ENCODE peak calls at places on chromosomes 13 and 19, in eight cellular contexts. One of them, this sample, is unnamed.

GRCh38 chr13:49821216-49821820 is 28.8 kb upstream of the KPNA3 start:
- DNase-seq in left ventricle myocardium inferior: no peak
- DNase-seq in psoas muscle: no peak
- DNase-seq in MM.1S: no peak
- DNase-seq in transverse colon: no peak
- DNase-seq in H9: no peak
- DNase-seq in astrocyte: no peak
- DNase-seq in right lobe of liver: no peak
- DNase-seq in this sample: no peak

GRCh38 chr13:73040968-73041580 is 17.7 kb upstream of the KLF5 start:
- DNase-seq in left ventricle myocardium inferior: no peak
- DNase-seq in psoas muscle: no peak
- DNase-seq in MM.1S: no peak
- DNase-seq in transverse colon: peak; percentile 63
- DNase-seq in H9: no peak
- DNase-seq in astrocyte: no peak
- DNase-seq in right lobe of liver: no peak
- DNase-seq in this sample: no peak

GRCh38 chr13:38804536-38804935 is 117.7 kb downstream of the FREM2 start:
- DNase-seq in left ventricle myocardium inferior: no peak
- DNase-seq in psoas muscle: no peak
- DNase-seq in MM.1S: no peak
- DNase-seq in transverse colon: no peak
- DNase-seq in H9: no peak
- DNase-seq in astrocyte: peak; percentile 66
- DNase-seq in right lobe of liver: no peak
- DNase-seq in this sample: no peak

GRCh38 chr13:24043590-24044350 is 116.8 kb upstream of the SPATA13 start:
- DNase-seq in left ventricle myocardium inferior: no peak
- DNase-seq in psoas muscle: no peak
- DNase-seq in MM.1S: no peak
- DNase-seq in transverse colon: no peak
- DNase-seq in H9: no peak
- DNase-seq in astrocyte: no peak
- DNase-seq in right lobe of liver: no peak
- DNase-seq in this sample: no peak

GRCh38 chr19:54439174-54439851 is 9.7 kb upstream of the LENG8 start:
- DNase-seq in left ventricle myocardium inferior: no peak
- DNase-seq in psoas muscle: no peak
- DNase-seq in MM.1S: no peak
- DNase-seq in transverse colon: no peak
- DNase-seq in H9: peak; percentile 83
- DNase-seq in astrocyte: no peak
- DNase-seq in right lobe of liver: no peak
- DNase-seq in this sample: peak; percentile 98

GRCh38 chr13:110801044-110801443 is 87.5 kb downstream of the ING1 start:
- DNase-seq in left ventricle myocardium inferior: no peak
- DNase-seq in psoas muscle: no peak
- DNase-seq in MM.1S: no peak
- DNase-seq in transverse colon: no peak
- DNase-seq in H9: no peak
- DNase-seq in astrocyte: no peak
- DNase-seq in right lobe of liver: no peak
- DNase-seq in this sample: no peak

GRCh38 chr13:90185734-90186133 is 1161.8 kb upstream of the MIR17HG start:
- DNase-seq in left ventricle myocardium inferior: no peak
- DNase-seq in psoas muscle: no peak
- DNase-seq in MM.1S: no peak
- DNase-seq in transverse colon: no peak
- DNase-seq in H9: no peak
- DNase-seq in astrocyte: no peak
- DNase-seq in right lobe of liver: no peak
- DNase-seq in this sample: no peak

GRCh38 chr19:7480222-7480974 is 8.4 kb downstream of the PEX11G start:
- DNase-seq in left ventricle myocardium inferior: no peak
- DNase-seq in psoas muscle: no peak
- DNase-seq in MM.1S: no peak
- DNase-seq in transverse colon: no peak
- DNase-seq in H9: no peak
- DNase-seq in astrocyte: no peak
- DNase-seq in right lobe of liver: no peak
- DNase-seq in this sample: no peak

GRCh38 chr19:6272411-6272791 is 7.4 kb downstream of the MLLT1 start:
- DNase-seq in left ventricle myocardium inferior: no peak
- DNase-seq in psoas muscle: no peak
- DNase-seq in MM.1S: no peak
- DNase-seq in transverse colon: no peak
- DNase-seq in H9: no peak
- DNase-seq in astrocyte: no peak
- DNase-seq in right lobe of liver: no peak
- DNase-seq in this sample: no peak

GRCh38 chr19:20325151-20325550 is 158.1 kb downstream of the ZNF486 start:
- DNase-seq in left ventricle myocardium inferior: no peak
- DNase-seq in psoas muscle: no peak
- DNase-seq in MM.1S: no peak
- DNase-seq in transverse colon: no peak
- DNase-seq in H9: no peak
- DNase-seq in astrocyte: no peak
- DNase-seq in right lobe of liver: no peak
- DNase-seq in this sample: no peak

GRCh38 chr13:90055760-90056159 is 1291.7 kb upstream of the MIR17HG start:
- DNase-seq in left ventricle myocardium inferior: no peak
- DNase-seq in psoas muscle: no peak
- DNase-seq in MM.1S: no peak
- DNase-seq in transverse colon: no peak
- DNase-seq in H9: no peak
- DNase-seq in astrocyte: no peak
- DNase-seq in right lobe of liver: no peak
- DNase-seq in this sample: no peak

GRCh38 chr13:30441304-30441703 is 19.0 kb downstream of the UBE2L5 start:
- DNase-seq in left ventricle myocardium inferior: no peak
- DNase-seq in psoas muscle: no peak
- DNase-seq in MM.1S: no peak
- DNase-seq in transverse colon: no peak
- DNase-seq in H9: no peak
- DNase-seq in astrocyte: peak; percentile 28
- DNase-seq in right lobe of liver: no peak
- DNase-seq in this sample: no peak

GRCh38 chr13:110807546-110807945 is 94.0 kb downstream of the ING1 start:
- DNase-seq in left ventricle myocardium inferior: no peak
- DNase-seq in psoas muscle: no peak
- DNase-seq in MM.1S: no peak
- DNase-seq in transverse colon: no peak
- DNase-seq in H9: no peak
- DNase-seq in astrocyte: no peak
- DNase-seq in right lobe of liver: no peak
- DNase-seq in this sample: no peak

GRCh38 chr19:30357580-30357954 is 14.6 kb upstream of the ZNF536 start:
- DNase-seq in left ventricle myocardium inferior: no peak
- DNase-seq in psoas muscle: no peak
- DNase-seq in MM.1S: no peak
- DNase-seq in transverse colon: no peak
- DNase-seq in H9: no peak
- DNase-seq in astrocyte: no peak
- DNase-seq in right lobe of liver: peak; percentile 14
- DNase-seq in this sample: no peak
- H3K4me1 ChIP-seq in left ventricle myocardium inferior: no peaks in the 10 kb centered on the region
- H3K4me1 ChIP-seq in psoas muscle: no peaks in the 10 kb centered on the region
- H3K4me1 ChIP-seq in MM.1S: no peaks in the 10 kb centered on the region
- H3K4me1 ChIP-seq in transverse colon: no peaks in the 10 kb centered on the region
- H3K4me1 ChIP-seq in H9: peaks cover 4% of the 10 kb centered on the region
- H3K4me1 ChIP-seq in astrocyte: no peaks in the 10 kb centered on the region
- H3K4me1 ChIP-seq in right lobe of liver: no peaks in the 10 kb centered on the region
- H3K4me1 ChIP-seq in this sample: no peaks in the 10 kb centered on the region

GRCh38 chr19:13841339-13842293 is 35.3 kb upstream of the NANOS3 start:
- DNase-seq in left ventricle myocardium inferior: no peak
- DNase-seq in psoas muscle: peak; percentile 91
- DNase-seq in MM.1S: peak; percentile 22
- DNase-seq in transverse colon: peak; percentile 84
- DNase-seq in H9: peak; percentile 32
- DNase-seq in astrocyte: no peak
- DNase-seq in right lobe of liver: peak; percentile 58
- DNase-seq in this sample: peak; percentile 55

GRCh38 chr19:13843104-13843921 is 33.6 kb upstream of the NANOS3 start:
- DNase-seq in left ventricle myocardium inferior: peak; percentile 56
- DNase-seq in psoas muscle: peak; percentile 69
- DNase-seq in MM.1S: no peak
- DNase-seq in transverse colon: peak; percentile 75
- DNase-seq in H9: peak; percentile 74
- DNase-seq in astrocyte: no peak
- DNase-seq in right lobe of liver: peak; percentile 54
- DNase-seq in this sample: peak; percentile 57

GRCh38 chr19:13846533-13847032 is 30.4 kb upstream of the NANOS3 start:
- DNase-seq in left ventricle myocardium inferior: peak; percentile 86
- DNase-seq in psoas muscle: peak; percentile 90
- DNase-seq in MM.1S: peak; percentile 91
- DNase-seq in transverse colon: peak; percentile 93
- DNase-seq in H9: peak; percentile 95
- DNase-seq in astrocyte: peak; percentile 91
- DNase-seq in right lobe of liver: peak; percentile 72
- DNase-seq in this sample: peak; percentile 89

GRCh38 chr19:13842294-13843103 is 34.4 kb upstream of the NANOS3 start:
- DNase-seq in left ventricle myocardium inferior: peak; percentile 91
- DNase-seq in psoas muscle: peak; percentile 93
- DNase-seq in MM.1S: peak; percentile 61
- DNase-seq in transverse colon: peak; percentile 88
- DNase-seq in H9: peak; percentile 56
- DNase-seq in astrocyte: no peak
- DNase-seq in right lobe of liver: peak; percentile 81
- DNase-seq in this sample: peak; percentile 88

GRCh38 chr19:13844130-13844631 is 32.8 kb upstream of the NANOS3 start:
- DNase-seq in left ventricle myocardium inferior: no peak
- DNase-seq in psoas muscle: no peak
- DNase-seq in MM.1S: no peak
- DNase-seq in transverse colon: no peak
- DNase-seq in H9: no peak
- DNase-seq in astrocyte: no peak
- DNase-seq in right lobe of liver: no peak
- DNase-seq in this sample: no peak
- TF ChIP-seq CTCF in left ventricle myocardium inferior: no peak
- TF ChIP-seq CTCF in psoas muscle: no peak
- TF ChIP-seq CTCF in MM.1S: no peak
- TF ChIP-seq CTCF in transverse colon: no peak
- TF ChIP-seq CTCF in H9: no peak
- TF ChIP-seq CTCF in astrocyte: no peak
- TF ChIP-seq CTCF in right lobe of liver: no peak
- TF ChIP-seq CTCF in this sample: no peak

GRCh38 chr19:18322759-18323460 is at the start of gene LSM4:
- DNase-seq in left ventricle myocardium inferior: peak; percentile 98
- DNase-seq in psoas muscle: peak; percentile 99
- DNase-seq in MM.1S: peak; percentile 99
- DNase-seq in transverse colon: peak; percentile 100
- DNase-seq in H9: peak; percentile 99
- DNase-seq in astrocyte: peak; percentile 89
- DNase-seq in right lobe of liver: peak; percentile 99
- DNase-seq in this sample: peak; percentile 99
- H3K4me1 ChIP-seq in left ventricle myocardium inferior: peaks cover 63% of the 10 kb centered on the region
- H3K4me1 ChIP-seq in psoas muscle: peaks cover 38% of the 10 kb centered on the region
- H3K4me1 ChIP-seq in MM.1S: peaks cover 17% of the 10 kb centered on the region
- H3K4me1 ChIP-seq in transverse colon: peaks cover 53% of the 10 kb centered on the region
- H3K4me1 ChIP-seq in H9: peaks cover 8% of the 10 kb centered on the region
- H3K4me1 ChIP-seq in astrocyte: peaks cover 26% of the 10 kb centered on the region
- H3K4me1 ChIP-seq in right lobe of liver: peaks cover 5% of the 10 kb centered on the region
- H3K4me1 ChIP-seq in this sample: peaks cover 55% of the 10 kb centered on the region

GRCh38 chr13:98821372-98822237 is 69.1 kb upstream of the SLC15A1 start:
- DNase-seq in left ventricle myocardium inferior: no peak
- DNase-seq in psoas muscle: no peak
- DNase-seq in MM.1S: no peak
- DNase-seq in transverse colon: no peak
- DNase-seq in H9: no peak
- DNase-seq in astrocyte: peak; percentile 11
- DNase-seq in right lobe of liver: peak; percentile 67
- DNase-seq in this sample: peak; percentile 33

GRCh38 chr13:98822238-98822606 is 69.8 kb upstream of the SLC15A1 start:
- DNase-seq in left ventricle myocardium inferior: no peak
- DNase-seq in psoas muscle: no peak
- DNase-seq in MM.1S: no peak
- DNase-seq in transverse colon: no peak
- DNase-seq in H9: no peak
- DNase-seq in astrocyte: peak; percentile 65
- DNase-seq in right lobe of liver: no peak
- DNase-seq in this sample: peak; percentile 30

GRCh38 chr13:98825659-98826058 is 73.2 kb upstream of the SLC15A1 start:
- DNase-seq in left ventricle myocardium inferior: no peak
- DNase-seq in psoas muscle: no peak
- DNase-seq in MM.1S: no peak
- DNase-seq in transverse colon: no peak
- DNase-seq in H9: no peak
- DNase-seq in astrocyte: no peak
- DNase-seq in right lobe of liver: no peak
- DNase-seq in this sample: no peak

GRCh38 chr13:98824376-98825160 is 72.1 kb upstream of the SLC15A1 start:
- DNase-seq in left ventricle myocardium inferior: no peak
- DNase-seq in psoas muscle: no peak
- DNase-seq in MM.1S: no peak
- DNase-seq in transverse colon: no peak
- DNase-seq in H9: no peak
- DNase-seq in astrocyte: no peak
- DNase-seq in right lobe of liver: peak; percentile 72
- DNase-seq in this sample: no peak

GRCh38 chr13:98823442-98823841 is 71.0 kb upstream of the SLC15A1 start:
- DNase-seq in left ventricle myocardium inferior: no peak
- DNase-seq in psoas muscle: no peak
- DNase-seq in MM.1S: no peak
- DNase-seq in transverse colon: no peak
- DNase-seq in H9: no peak
- DNase-seq in astrocyte: no peak
- DNase-seq in right lobe of liver: no peak
- DNase-seq in this sample: peak; percentile 44
- TF ChIP-seq CTCF in left ventricle myocardium inferior: no peak
- TF ChIP-seq CTCF in psoas muscle: no peak
- TF ChIP-seq CTCF in MM.1S: no peak
- TF ChIP-seq CTCF in transverse colon: no peak
- TF ChIP-seq CTCF in H9: no peak
- TF ChIP-seq CTCF in astrocyte: no peak
- TF ChIP-seq CTCF in right lobe of liver: no peak
- TF ChIP-seq CTCF in this sample: no peak

GRCh38 chr19:3500429-3501101 is at the start of gene DOHH:
- DNase-seq in left ventricle myocardium inferior: peak; percentile 95
- DNase-seq in psoas muscle: peak; percentile 98
- DNase-seq in MM.1S: peak; percentile 100
- DNase-seq in transverse colon: peak; percentile 97
- DNase-seq in H9: peak; percentile 97
- DNase-seq in astrocyte: peak; percentile 89
- DNase-seq in right lobe of liver: peak; percentile 97
- DNase-seq in this sample: peak; percentile 96

GRCh38 chr19:3499738-3500428 is 591 bp downstream of the DOHH start:
- DNase-seq in left ventricle myocardium inferior: no peak
- DNase-seq in psoas muscle: no peak
- DNase-seq in MM.1S: peak; percentile 30
- DNase-seq in transverse colon: no peak
- DNase-seq in H9: no peak
- DNase-seq in astrocyte: no peak
- DNase-seq in right lobe of liver: no peak
- DNase-seq in this sample: no peak

GRCh38 chr19:3504723-3505122 is 1.4 kb upstream of the FZR1 start:
- DNase-seq in left ventricle myocardium inferior: no peak
- DNase-seq in psoas muscle: no peak
- DNase-seq in MM.1S: no peak
- DNase-seq in transverse colon: no peak
- DNase-seq in H9: no peak
- DNase-seq in astrocyte: no peak
- DNase-seq in right lobe of liver: no peak
- DNase-seq in this sample: no peak

GRCh38 chr19:3503036-3503572 is 2.6 kb upstream of the DOHH start:
- DNase-seq in left ventricle myocardium inferior: no peak
- DNase-seq in psoas muscle: no peak
- DNase-seq in MM.1S: no peak
- DNase-seq in transverse colon: no peak
- DNase-seq in H9: no peak
- DNase-seq in astrocyte: peak; percentile 26
- DNase-seq in right lobe of liver: peak; percentile 48
- DNase-seq in this sample: no peak

GRCh38 chr19:3501780-3502179 is 1.3 kb upstream of the DOHH start:
- DNase-seq in left ventricle myocardium inferior: no peak
- DNase-seq in psoas muscle: no peak
- DNase-seq in MM.1S: no peak
- DNase-seq in transverse colon: no peak
- DNase-seq in H9: no peak
- DNase-seq in astrocyte: no peak
- DNase-seq in right lobe of liver: no peak
- DNase-seq in this sample: no peak
- H3K4me1 ChIP-seq in left ventricle myocardium inferior: peaks cover 38% of the 10 kb centered on the region
- H3K4me1 ChIP-seq in psoas muscle: peaks cover 22% of the 10 kb centered on the region
- H3K4me1 ChIP-seq in MM.1S: peaks cover 10% of the 10 kb centered on the region
- H3K4me1 ChIP-seq in transverse colon: peaks cover 12% of the 10 kb centered on the region
- H3K4me1 ChIP-seq in H9: no peaks in the 10 kb centered on the region
- H3K4me1 ChIP-seq in astrocyte: peaks cover 11% of the 10 kb centered on the region
- H3K4me1 ChIP-seq in right lobe of liver: no peaks in the 10 kb centered on the region
- H3K4me1 ChIP-seq in this sample: peaks cover 25% of the 10 kb centered on the region

This sample was measured in body of pancreas.